ENCODE peak calls at places on chromosomes 5 and 9, in five cellular contexts. Q is transverse colon, W is upper lobe of left lung, R is K562, G is tibial nerve. P is an unnamed sample.

GRCh38 chr5:135245521-135246499 is 153.2 kb downstream of the MACROH2A1 start:
- DNase-seq in R (peak; percentile 29), G (no peak), W (no peak), Q (no peak), P (no peak)

GRCh38 chr9:119991797-119992196 is 588.2 kb downstream of the CDK5RAP2 start:
- DNase-seq in W (peak; percentile 40), Q (no peak), G (no peak), R (no peak), P (no peak)

GRCh38 chr9:112333639-112334318 is 360 bp upstream of the PTBP3 start:
- DNase-seq in G (peak; percentile 87), R (peak; percentile 97), W (peak; percentile 100), Q (peak; percentile 96), P (peak; percentile 96)

GRCh38 chr5:34535944-34536628 is 120.0 kb upstream of the RAI14 start:
- DNase-seq in R (no peak), Q (no peak), G (no peak), W (no peak), P (no peak)

GRCh38 chr5:139949710-139950109 is 93.4 kb downstream of the NRG2 start:
- DNase-seq in G (no peak), Q (no peak), R (no peak), W (no peak), P (no peak)

GRCh38 chr9:93911871-93912554 is 43.1 kb downstream of the BARX1 start:
- DNase-seq in G (no peak), Q (no peak), R (no peak), W (no peak), P (no peak)

GRCh38 chr9:70066418-70066817 is 22.8 kb downstream of the MAMDC2 start:
- DNase-seq in W (no peak), G (no peak), R (no peak), Q (no peak), P (no peak)

GRCh38 chr9:92620870-92621269 is 49.1 kb downstream of the IPPK start:
- DNase-seq in W (no peak), Q (no peak), G (no peak), R (no peak), P (no peak)

GRCh38 chr9:83583151-83584014 is 39.6 kb upstream of the IDNK start:
- DNase-seq in R (peak; percentile 41), W (no peak), Q (peak; percentile 27), G (peak; percentile 64), P (peak; percentile 15)

GRCh38 chr9:137310190-137311052 is 8.3 kb upstream of the NRARP start:
- DNase-seq in Q (peak; percentile 79), R (no peak), G (no peak), W (peak; percentile 57), P (no peak)

GRCh38 chr5:170393235-170393634 is 4.1 kb upstream of the KCNMB1 start:
- DNase-seq in G (no peak), R (no peak), W (no peak), Q (no peak), P (no peak)

GRCh38 chr9:131447600-131447999 is 53.7 kb downstream of the PRRC2B start:
- DNase-seq in W (no peak), Q (no peak), G (no peak), R (no peak), P (peak; percentile 16)

GRCh38 chr5:135313405-135313804 is 85.6 kb downstream of the MACROH2A1 start:
- DNase-seq in R (no peak), W (no peak), Q (no peak), G (no peak), P (no peak)

GRCh38 chr5:92145852-92146251 is 762.7 kb upstream of the ARRDC3 start:
- DNase-seq in Q (no peak), G (no peak), R (no peak), W (no peak), P (no peak)

GRCh38 chr5:170641589-170642031 is 137.8 kb downstream of the KCNIP1 start:
- DNase-seq in Q (no peak), R (no peak), G (no peak), W (no peak), P (no peak)

GRCh38 chr9:23194281-23194680 is 631.8 kb downstream of the ELAVL2 start:
- DNase-seq in G (no peak), Q (no peak), W (no peak), R (no peak), P (no peak)

GRCh38 chr5:141914154-141914743 is 9.4 kb upstream of the DELE1 start:
- DNase-seq in R (peak; percentile 66), W (peak; percentile 89), Q (peak; percentile 71), G (no peak), P (no peak)

GRCh38 chr5:54862036-54862435 is 123.4 kb downstream of the ESM1 start:
- DNase-seq in Q (no peak), W (no peak), G (no peak), R (peak; percentile 24), P (no peak)

GRCh38 chr5:137560414-137560813 is 61.3 kb upstream of the SPOCK1 start:
- DNase-seq in G (no peak), Q (no peak), R (no peak), W (no peak), P (no peak)

GRCh38 chr9:94772654-94773303 is 46.3 kb downstream of the AOPEP start:
- DNase-seq in R (no peak), W (no peak), G (no peak), Q (no peak), P (no peak)

GRCh38 chr9:6711403-6711802 is 46.4 kb upstream of the KDM4C start:
- DNase-seq in R (no peak), G (no peak), W (no peak), Q (no peak), P (no peak)

GRCh38 chr5:56856779-56857178 is 41.4 kb downstream of the MAP3K1 start:
- DNase-seq in R (no peak), W (no peak), G (no peak), Q (no peak), P (no peak)

GRCh38 chr5:143882520-143882919 is 70.6 kb downstream of the HMHB1 start:
- DNase-seq in W (no peak), G (no peak), R (no peak), Q (no peak), P (no peak)

GRCh38 chr5:392431-392988 is 50.5 kb upstream of the EXOC3 start:
- DNase-seq in Q (no peak), G (no peak), R (peak; percentile 8), W (peak; percentile 66), P (no peak)

GRCh38 chr9:124286292-124286931 is 28.7 kb downstream of the NEK6 start:
- DNase-seq in Q (peak; percentile 81), R (no peak), G (no peak), W (no peak), P (no peak)

GRCh38 chr5:89236900-89237299 is 353.9 kb upstream of the MEF2C start:
- DNase-seq in W (no peak), R (no peak), G (no peak), Q (no peak), P (no peak)

GRCh38 chr5:175922192-175922885 is 45.8 kb downstream of the THOC3 start:
- DNase-seq in R (peak; percentile 4), Q (no peak), G (no peak), W (no peak), P (no peak)

GRCh38 chr9:130895481-130896232 is 955 bp downstream of the QRFP start:
- DNase-seq in G (no peak), Q (no peak), R (peak; percentile 69), W (no peak), P (no peak)

GRCh38 chr5:14696057-14696456 is 31.5 kb downstream of the OTULIN start:
- DNase-seq in Q (no peak), R (peak; percentile 66), W (no peak), G (no peak), P (no peak)

GRCh38 chr5:180821538-180821937 is 18.9 kb upstream of the MGAT1 start:
- DNase-seq in G (no peak), R (no peak), Q (no peak), W (no peak), P (no peak)

GRCh38 chr9:2872307-2872940 is 28.5 kb upstream of the PUM3 start:
- DNase-seq in G (no peak), Q (no peak), R (no peak), W (no peak), P (no peak)

GRCh38 chr9:98767915-98768314 is 28.4 kb downstream of the ANKS6 start:
- DNase-seq in R (no peak), W (no peak), Q (no peak), G (no peak), P (no peak)

GRCh38 chr9:6876195-6876594 is 118.4 kb downstream of the KDM4C start:
- DNase-seq in W (no peak), G (no peak), Q (no peak), R (no peak), P (no peak)

GRCh38 chr5:172943283-172943841 is 15.9 kb upstream of the RPL26L1 start:
- DNase-seq in R (peak; percentile 70), G (no peak), W (no peak), Q (no peak), P (peak; percentile 32)

GRCh38 chr9:75880556-75880955 is 9.9 kb upstream of the PCSK5 start:
- DNase-seq in G (no peak), W (no peak), R (no peak), Q (no peak), P (no peak)

GRCh38 chr9:38058452-38059232 is 10.4 kb downstream of the SHB start:
- DNase-seq in R (no peak), Q (no peak), G (no peak), W (no peak), P (no peak)
- H3K4me1 ChIP-seq in R (peaks cover 26% of the 10 kb centered on the region), Q (peaks cover 13% of the 10 kb centered on the region), G (no peaks in the 10 kb centered on the region), W (peaks cover 44% of the 10 kb centered on the region), P (no peaks in the 10 kb centered on the region)

GRCh38 chr9:127421057-127421456 is 3.1 kb upstream of the ZNF79 start:
- DNase-seq in W (no peak), Q (no peak), G (no peak), R (no peak), P (no peak)
- H3K27ac ChIP-seq in W (no peak overlapping the region), Q (no peak overlapping the region), G (no peak overlapping the region), R (no peak overlapping the region), P (no peak overlapping the region)

GRCh38 chr9:19186240-19186639 is 44.3 kb upstream of the DENND4C start:
- DNase-seq in W (no peak), G (no peak), Q (no peak), R (no peak), P (no peak)
- TF ChIP-seq EP300 in W (no peak), G (no peak), Q (no peak), R (no peak), P (no peak)

DNA sequence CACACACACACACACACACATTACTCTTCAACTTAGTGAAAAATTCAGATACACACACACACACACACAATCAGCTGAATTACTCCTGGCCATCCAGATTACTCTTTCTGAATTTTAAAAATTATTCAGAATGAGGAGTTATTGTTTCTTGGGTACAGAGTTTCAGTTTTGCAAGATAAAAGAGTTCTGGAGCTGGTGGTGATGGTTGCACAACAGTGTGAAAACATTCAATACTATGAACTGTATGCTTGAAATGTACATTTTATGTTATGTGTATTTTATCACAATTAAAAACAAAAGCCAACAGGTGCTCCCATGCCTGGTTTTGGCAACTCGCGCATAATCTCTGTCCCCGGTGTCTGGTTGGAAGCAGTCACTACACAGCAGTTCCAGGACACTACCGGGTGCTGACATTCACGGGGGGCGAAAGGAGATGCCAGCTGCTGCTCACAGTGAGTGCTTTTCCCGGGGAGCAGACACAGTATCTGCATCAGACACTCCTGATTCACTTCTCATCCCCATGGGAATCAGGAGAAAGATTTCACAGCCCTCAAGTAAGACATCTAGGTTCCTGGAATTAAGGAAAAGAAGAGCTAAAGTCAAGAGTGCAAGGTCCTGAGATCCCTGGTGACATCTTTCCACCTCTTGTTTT is 55.7 kb downstream of the LHFPL2 start:
- DNase-seq in G (no peak), Q (no peak), R (no peak), W (no peak), P (no peak)
- H3K4me1 ChIP-seq in G (no peaks in the 10 kb centered on the region), Q (peaks cover 41% of the 10 kb centered on the region), R (peaks cover 3% of the 10 kb centered on the region), W (peaks cover 21% of the 10 kb centered on the region), P (peaks cover 31% of the 10 kb centered on the region)